ENCODE peak calls at places on chromosomes 11 and 22, in four cellular contexts. B, L, M and V are unnamed samples.

GRCh38 chr11:128341767-128342318 is 245.5 kb downstream of the ETS1 start:
- DNase-seq in B (no peak), L (no peak), M (no peak), V (no peak)

GRCh38 chr11:12020546-12020945 is 12.1 kb upstream of the DKK3 start:
- DNase-seq in B (no peak), L (no peak), M (no peak), V (no peak)

GRCh38 chr11:66070604-66071325 is 693 bp downstream of the PACS1 start:
- DNase-seq in B (peak), L (peak), M (no peak), V (no peak)

GRCh38 chr11:114893329-114893728 is 215.0 kb downstream of the NXPE2 start:
- DNase-seq in B (no peak), L (no peak), M (no peak), V (no peak)

GRCh38 chr22:45883811-45884170 is 93.2 kb downstream of the WNT7B start:
- DNase-seq in B (peak), L (no peak), M (no peak), V (no peak)

GRCh38 chr11:877565-877964 is 33.0 kb downstream of the CHID1 start:
- DNase-seq in B (no peak), L (no peak), M (peak), V (no peak)

GRCh38 chr11:134905513-134905912 is 493.5 kb upstream of the B3GAT1 start:
- DNase-seq in B (no peak), L (peak), M (no peak), V (no peak)

GRCh38 chr11:126522606-126523005 is 167.1 kb downstream of the ST3GAL4 start:
- DNase-seq in B (no peak), L (no peak), M (no peak), V (no peak)

GRCh38 chr22:27885977-27886842 is 32.8 kb downstream of the PITPNB start:
- DNase-seq in B (no peak), L (no peak), M (peak), V (peak)

GRCh38 chr11:82191690-82192089 is 542.0 kb downstream of the FAM181B start:
- DNase-seq in B (no peak), L (no peak), M (no peak), V (no peak)

GRCh38 chr11:106956887-106957505 is 61.3 kb downstream of the GUCY1A2 start:
- DNase-seq in B (no peak), L (peak), M (no peak), V (no peak)

GRCh38 chr11:64969209-64969608 is 2.7 kb downstream of the MAJIN start:
- DNase-seq in B (no peak), L (no peak), M (peak), V (peak)

GRCh38 chr11:109048098-109048497 is 373.9 kb upstream of the C11orf87 start:
- DNase-seq in B (no peak), L (no peak), M (no peak), V (no peak)

GRCh38 chr11:17328856-17329490 is 22.6 kb upstream of the NCR3LG1 start:
- DNase-seq in B (no peak), L (no peak), M (no peak), V (no peak)

GRCh38 chr22:48234011-48234410 is 1471.6 kb downstream of the TBC1D22A start:
- DNase-seq in B (no peak), L (no peak), M (peak), V (no peak)

GRCh38 chr11:115201121-115201792 is 303.0 kb downstream of the CADM1 start:
- DNase-seq in B (no peak), L (no peak), M (peak), V (peak)

GRCh38 chr22:47624277-47625012 is 862.0 kb downstream of the TBC1D22A start:
- DNase-seq in B (no peak), L (no peak), M (no peak), V (no peak)

GRCh38 chr22:17097701-17098100 is 12.9 kb downstream of the IL17RA start:
- DNase-seq in B (no peak), L (no peak), M (no peak), V (no peak)

GRCh38 chr11:3195251-3196160 is 23.1 kb downstream of the MRGPRG start:
- DNase-seq in B (peak), L (no peak), M (no peak), V (no peak)

GRCh38 chr22:29313126-29314071 is 2.1 kb downstream of the RASL10A start:
- DNase-seq in B (no peak), L (peak), M (no peak), V (no peak)

GRCh38 chr11:110763249-110764011 is 51.2 kb upstream of the ARHGAP20 start:
- DNase-seq in B (no peak), L (no peak), M (no peak), V (peak)